ENCODE peak calls at places on chromosome 6, in nine cellular contexts. One of them, this sample, is unnamed.

GRCh38 chr6:116410945-116411623 is 40.3 kb downstream of the DSE start:
- DNase-seq in islet precursor cell: peak
- DNase-seq in NCI-H69: peak
- DNase-seq in GDM1: no peak
- DNase-seq in foreskin fibroblast: peak
- DNase-seq in Daoy: no peak
- DNase-seq in heart right ventricle: no peak
- DNase-seq in GM23248: peak
- DNase-seq in activated CD4-positive, alpha-beta T cell treated with anti-CD3 and anti-CD28 coated beads for 36 hours: no peak
- DNase-seq in this sample: no peak

GRCh38 chr6:130949553-130949952 is 113.5 kb downstream of the EPB41L2 start:
- DNase-seq in GDM1: no peak
- DNase-seq in activated CD4-positive, alpha-beta T cell treated with anti-CD3 and anti-CD28 coated beads for 36 hours: no peak
- DNase-seq in NCI-H69: no peak
- DNase-seq in islet precursor cell: no peak
- DNase-seq in Daoy: no peak
- DNase-seq in GM23248: no peak
- DNase-seq in foreskin fibroblast: no peak
- DNase-seq in heart right ventricle: no peak
- DNase-seq in this sample: no peak

GRCh38 chr6:28802417-28803336 is 121.1 kb downstream of the TRIM27 start:
- DNase-seq in activated CD4-positive, alpha-beta T cell treated with anti-CD3 and anti-CD28 coated beads for 36 hours: no peak
- DNase-seq in islet precursor cell: no peak
- DNase-seq in NCI-H69: peak
- DNase-seq in GM23248: peak
- DNase-seq in Daoy: peak
- DNase-seq in heart right ventricle: no peak
- DNase-seq in foreskin fibroblast: peak
- DNase-seq in GDM1: no peak
- DNase-seq in this sample: no peak

GRCh38 chr6:90397929-90398674 is 101.5 kb upstream of the BACH2 start:
- DNase-seq in foreskin fibroblast: no peak
- DNase-seq in GM23248: no peak
- DNase-seq in heart right ventricle: no peak
- DNase-seq in NCI-H69: no peak
- DNase-seq in GDM1: no peak
- DNase-seq in islet precursor cell: peak
- DNase-seq in activated CD4-positive, alpha-beta T cell treated with anti-CD3 and anti-CD28 coated beads for 36 hours: peak
- DNase-seq in Daoy: peak
- DNase-seq in this sample: no peak

GRCh38 chr6:119929121-119929520 is 579.6 kb upstream of the MAN1A1 start:
- DNase-seq in islet precursor cell: no peak
- DNase-seq in GM23248: no peak
- DNase-seq in NCI-H69: no peak
- DNase-seq in Daoy: no peak
- DNase-seq in foreskin fibroblast: no peak
- DNase-seq in GDM1: no peak
- DNase-seq in activated CD4-positive, alpha-beta T cell treated with anti-CD3 and anti-CD28 coated beads for 36 hours: no peak
- DNase-seq in heart right ventricle: no peak
- DNase-seq in this sample: no peak

GRCh38 chr6:158739673-158740072 is 79.5 kb downstream of the EZR start:
- DNase-seq in islet precursor cell: no peak
- DNase-seq in Daoy: no peak
- DNase-seq in heart right ventricle: no peak
- DNase-seq in GM23248: no peak
- DNase-seq in NCI-H69: no peak
- DNase-seq in foreskin fibroblast: no peak
- DNase-seq in activated CD4-positive, alpha-beta T cell treated with anti-CD3 and anti-CD28 coated beads for 36 hours: no peak
- DNase-seq in GDM1: no peak
- DNase-seq in this sample: no peak

GRCh38 chr6:132161283-132161682 is 210.1 kb upstream of the CCN2 start:
- DNase-seq in heart right ventricle: no peak
- DNase-seq in GDM1: peak
- DNase-seq in GM23248: peak
- DNase-seq in foreskin fibroblast: peak
- DNase-seq in Daoy: peak
- DNase-seq in islet precursor cell: no peak
- DNase-seq in activated CD4-positive, alpha-beta T cell treated with anti-CD3 and anti-CD28 coated beads for 36 hours: no peak
- DNase-seq in NCI-H69: peak
- DNase-seq in this sample: no peak

GRCh38 chr6:117206951-117207687 is 58.2 kb upstream of the VGLL2 start:
- DNase-seq in activated CD4-positive, alpha-beta T cell treated with anti-CD3 and anti-CD28 coated beads for 36 hours: no peak
- DNase-seq in islet precursor cell: peak
- DNase-seq in heart right ventricle: peak
- DNase-seq in foreskin fibroblast: no peak
- DNase-seq in GM23248: no peak
- DNase-seq in GDM1: no peak
- DNase-seq in Daoy: peak
- DNase-seq in NCI-H69: no peak
- DNase-seq in this sample: no peak

GRCh38 chr6:36242161-36242560 is 27.7 kb upstream of the PNPLA1 start:
- DNase-seq in heart right ventricle: no peak
- DNase-seq in islet precursor cell: no peak
- DNase-seq in Daoy: no peak
- DNase-seq in foreskin fibroblast: no peak
- DNase-seq in GDM1: no peak
- DNase-seq in GM23248: no peak
- DNase-seq in NCI-H69: no peak
- DNase-seq in activated CD4-positive, alpha-beta T cell treated with anti-CD3 and anti-CD28 coated beads for 36 hours: no peak
- DNase-seq in this sample: no peak

GRCh38 chr6:86355271-86355670 is 582.1 kb upstream of the HTR1E start:
- DNase-seq in GM23248: no peak
- DNase-seq in NCI-H69: no peak
- DNase-seq in islet precursor cell: peak
- DNase-seq in GDM1: no peak
- DNase-seq in activated CD4-positive, alpha-beta T cell treated with anti-CD3 and anti-CD28 coated beads for 36 hours: no peak
- DNase-seq in heart right ventricle: no peak
- DNase-seq in foreskin fibroblast: no peak
- DNase-seq in Daoy: no peak
- DNase-seq in this sample: no peak

This sample was measured in uterus.